ENCODE peak calls at places on chromosomes 3 and 15, in seven cellular contexts. One of them, this sample, is unnamed.

GRCh38 chr15:78003539-78004008 is 73.9 kb downstream of the TBC1D2B start:
- DNase-seq in heart right ventricle: no peak
- DNase-seq in head of caudate nucleus: no peak
- DNase-seq in T-helper 1 cell: no peak
- DNase-seq in B cell: no peak
- DNase-seq in kidney glomerular epithelial cell: no peak
- DNase-seq in NCI-H1092 treated with DMSO at 0.1 percent for 48 hours: peak
- DNase-seq in this sample: no peak

GRCh38 chr3:97882975-97883598 is 61.3 kb downstream of the CRYBG3 start:
- DNase-seq in head of caudate nucleus: no peak
- DNase-seq in B cell: no peak
- DNase-seq in kidney glomerular epithelial cell: peak
- DNase-seq in T-helper 1 cell: peak
- DNase-seq in heart right ventricle: no peak
- DNase-seq in NCI-H1092 treated with DMSO at 0.1 percent for 48 hours: no peak
- DNase-seq in this sample: no peak

GRCh38 chr3:168058482-168058881 is 37.2 kb downstream of the GOLIM4 start:
- DNase-seq in head of caudate nucleus: no peak
- DNase-seq in B cell: no peak
- DNase-seq in NCI-H1092 treated with DMSO at 0.1 percent for 48 hours: no peak
- DNase-seq in kidney glomerular epithelial cell: no peak
- DNase-seq in T-helper 1 cell: no peak
- DNase-seq in heart right ventricle: no peak
- DNase-seq in this sample: no peak

GRCh38 chr3:12336099-12336498 is 47.2 kb downstream of the PPARG start:
- DNase-seq in T-helper 1 cell: peak
- DNase-seq in head of caudate nucleus: no peak
- DNase-seq in heart right ventricle: no peak
- DNase-seq in B cell: no peak
- DNase-seq in NCI-H1092 treated with DMSO at 0.1 percent for 48 hours: no peak
- DNase-seq in kidney glomerular epithelial cell: no peak
- DNase-seq in this sample: no peak

GRCh38 chr3:129855454-129856419 is 37.8 kb downstream of the TMCC1 start:
- DNase-seq in T-helper 1 cell: peak
- DNase-seq in head of caudate nucleus: no peak
- DNase-seq in heart right ventricle: no peak
- DNase-seq in NCI-H1092 treated with DMSO at 0.1 percent for 48 hours: no peak
- DNase-seq in B cell: no peak
- DNase-seq in kidney glomerular epithelial cell: peak
- DNase-seq in this sample: no peak

GRCh38 chr3:115899050-115899449 is 275.7 kb downstream of the GAP43 start:
- DNase-seq in kidney glomerular epithelial cell: no peak
- DNase-seq in B cell: no peak
- DNase-seq in heart right ventricle: no peak
- DNase-seq in head of caudate nucleus: no peak
- DNase-seq in T-helper 1 cell: no peak
- DNase-seq in NCI-H1092 treated with DMSO at 0.1 percent for 48 hours: no peak
- DNase-seq in this sample: no peak

GRCh38 chr3:32202496-32202895 is 36.0 kb upstream of the CMTM8 start:
- DNase-seq in head of caudate nucleus: no peak
- DNase-seq in kidney glomerular epithelial cell: no peak
- DNase-seq in T-helper 1 cell: no peak
- DNase-seq in NCI-H1092 treated with DMSO at 0.1 percent for 48 hours: no peak
- DNase-seq in B cell: no peak
- DNase-seq in heart right ventricle: no peak
- DNase-seq in this sample: no peak

GRCh38 chr3:128282392-128283196 is 129.3 kb downstream of the EEFSEC start:
- DNase-seq in T-helper 1 cell: no peak
- DNase-seq in head of caudate nucleus: no peak
- DNase-seq in kidney glomerular epithelial cell: no peak
- DNase-seq in heart right ventricle: peak
- DNase-seq in NCI-H1092 treated with DMSO at 0.1 percent for 48 hours: peak
- DNase-seq in B cell: no peak
- DNase-seq in this sample: peak

GRCh38 chr3:108518895-108519294 is 8.5 kb upstream of the MYH15 start:
- DNase-seq in kidney glomerular epithelial cell: no peak
- DNase-seq in heart right ventricle: no peak
- DNase-seq in B cell: no peak
- DNase-seq in NCI-H1092 treated with DMSO at 0.1 percent for 48 hours: no peak
- DNase-seq in head of caudate nucleus: no peak
- DNase-seq in T-helper 1 cell: no peak
- DNase-seq in this sample: no peak

This sample was measured in left ventricle myocardium superior.